ENCODE peak calls at places on chromosomes 6 and 20, in five cellular contexts. One of them, this sample, is unnamed.

GRCh38 chr20:30286157-30286556 is 971.3 kb upstream of the DEFB115 start:
- DNase-seq in mucosa of descending colon: no peak
- DNase-seq in epithelial cell of esophagus: no peak
- DNase-seq in lower leg skin: peak; percentile 77
- DNase-seq in AG09319: no peak
- DNase-seq in this sample: no peak

GRCh38 chr20:51509208-51509607 is 33.3 kb downstream of the NFATC2 start:
- DNase-seq in AG09319: no peak
- DNase-seq in epithelial cell of esophagus: no peak
- DNase-seq in mucosa of descending colon: no peak
- DNase-seq in lower leg skin: no peak
- DNase-seq in this sample: no peak

GRCh38 chr6:14055541-14055940 is 62.0 kb upstream of the CD83 start:
- DNase-seq in lower leg skin: no peak
- DNase-seq in mucosa of descending colon: no peak
- DNase-seq in AG09319: no peak
- DNase-seq in epithelial cell of esophagus: peak; percentile 90
- DNase-seq in this sample: no peak

GRCh38 chr6:29516108-29516507 is 28.4 kb upstream of the MAS1L start:
- DNase-seq in lower leg skin: peak; percentile 49
- DNase-seq in AG09319: no peak
- DNase-seq in mucosa of descending colon: no peak
- DNase-seq in epithelial cell of esophagus: peak; percentile 87
- DNase-seq in this sample: no peak

GRCh38 chr6:45727824-45728449 is 287.7 kb downstream of the CLIC5 start:
- DNase-seq in AG09319: no peak
- DNase-seq in epithelial cell of esophagus: no peak
- DNase-seq in mucosa of descending colon: no peak
- DNase-seq in lower leg skin: no peak
- DNase-seq in this sample: no peak

GRCh38 chr6:90195094-90195793 is 101.4 kb downstream of the BACH2 start:
- DNase-seq in epithelial cell of esophagus: no peak
- DNase-seq in lower leg skin: no peak
- DNase-seq in AG09319: no peak
- DNase-seq in mucosa of descending colon: no peak
- DNase-seq in this sample: no peak

GRCh38 chr20:50252715-50253500 is 62.3 kb downstream of the CEBPB start:
- DNase-seq in AG09319: no peak
- DNase-seq in lower leg skin: no peak
- DNase-seq in mucosa of descending colon: no peak
- DNase-seq in epithelial cell of esophagus: no peak
- DNase-seq in this sample: no peak

GRCh38 chr6:106884576-106884975 is 90.0 kb downstream of the CD24 start:
- DNase-seq in lower leg skin: no peak
- DNase-seq in epithelial cell of esophagus: no peak
- DNase-seq in mucosa of descending colon: no peak
- DNase-seq in AG09319: no peak
- DNase-seq in this sample: no peak

GRCh38 chr20:1987826-1988225 is 6.0 kb downstream of the PDYN start:
- DNase-seq in AG09319: no peak
- DNase-seq in epithelial cell of esophagus: no peak
- DNase-seq in lower leg skin: peak; percentile 15
- DNase-seq in mucosa of descending colon: no peak
- DNase-seq in this sample: no peak

GRCh38 chr6:112330071-112330876 is 16.9 kb upstream of the RFPL4B start:
- DNase-seq in epithelial cell of esophagus: peak; percentile 91
- DNase-seq in AG09319: no peak
- DNase-seq in mucosa of descending colon: no peak
- DNase-seq in lower leg skin: no peak
- DNase-seq in this sample: no peak

GRCh38 chr6:343226-343935 is 48.2 kb upstream of the IRF4 start:
- DNase-seq in lower leg skin: no peak
- DNase-seq in AG09319: no peak
- DNase-seq in mucosa of descending colon: no peak
- DNase-seq in epithelial cell of esophagus: no peak
- DNase-seq in this sample: no peak

GRCh38 chr20:38870733-38871559 is 55.3 kb upstream of the FAM83D start:
- DNase-seq in epithelial cell of esophagus: peak; percentile 92
- DNase-seq in mucosa of descending colon: peak; percentile 90
- DNase-seq in AG09319: no peak
- DNase-seq in lower leg skin: no peak
- DNase-seq in this sample: no peak

GRCh38 chr6:2524090-2524489 is 226.6 kb downstream of the MYLK4 start:
- DNase-seq in lower leg skin: no peak
- DNase-seq in AG09319: no peak
- DNase-seq in mucosa of descending colon: no peak
- DNase-seq in epithelial cell of esophagus: no peak
- DNase-seq in this sample: no peak
- TF ChIP-seq CTCF in lower leg skin: no peak
- TF ChIP-seq CTCF in AG09319: peak; percentile 5
- TF ChIP-seq CTCF in mucosa of descending colon: no peak
- TF ChIP-seq CTCF in epithelial cell of esophagus: peak; percentile 30
- TF ChIP-seq CTCF in this sample: no peak

DNA sequence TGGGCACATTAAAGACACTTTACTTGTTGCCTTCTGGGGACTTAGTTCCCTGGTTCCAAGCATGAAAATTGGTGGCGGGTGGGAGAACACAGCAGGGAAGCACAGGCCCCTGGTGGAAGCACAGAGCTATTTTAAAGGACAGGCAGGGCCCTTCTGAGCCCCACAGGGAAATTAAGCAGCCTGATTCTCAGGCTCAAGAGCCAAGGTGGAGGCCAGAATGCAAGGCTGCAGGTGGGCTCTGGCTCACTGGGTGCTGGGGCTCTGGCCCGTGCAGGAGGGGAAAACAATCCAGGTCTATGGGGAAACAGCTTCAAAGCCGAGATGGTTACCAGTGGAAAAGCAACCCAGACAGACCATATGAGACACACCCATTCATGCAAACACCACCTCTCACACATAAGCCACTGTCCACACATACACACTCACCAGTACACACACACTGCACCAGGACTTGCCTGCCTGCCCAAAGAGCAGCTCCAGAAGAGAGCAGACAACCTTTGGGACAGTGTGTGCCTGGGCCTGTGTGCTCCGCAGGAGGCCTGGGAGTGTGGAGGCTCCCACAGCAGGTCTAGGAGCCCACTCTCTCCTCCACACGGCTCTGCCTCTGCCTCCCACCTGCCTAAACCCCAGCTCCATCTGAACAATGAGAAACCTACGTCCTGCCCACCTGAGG is 30.6 kb downstream of the TFEB start:
- DNase-seq in AG09319: no peak
- DNase-seq in epithelial cell of esophagus: no peak
- DNase-seq in mucosa of descending colon: no peak
- DNase-seq in lower leg skin: no peak
- DNase-seq in this sample: no peak
- TF ChIP-seq CTCF in AG09319: no peak
- TF ChIP-seq CTCF in epithelial cell of esophagus: no peak
- TF ChIP-seq CTCF in mucosa of descending colon: no peak
- TF ChIP-seq CTCF in lower leg skin: no peak
- TF ChIP-seq CTCF in this sample: no peak

GRCh38 chr20:380763-381580 is 412 bp downstream of the TRIB3 start:
- DNase-seq in AG09319: peak; percentile 72
- DNase-seq in mucosa of descending colon: peak; percentile 77
- DNase-seq in lower leg skin: peak; percentile 92
- DNase-seq in epithelial cell of esophagus: peak; percentile 76
- DNase-seq in this sample: no peak
- TF ChIP-seq CTCF in AG09319: no peak
- TF ChIP-seq CTCF in mucosa of descending colon: no peak
- TF ChIP-seq CTCF in lower leg skin: no peak
- TF ChIP-seq CTCF in epithelial cell of esophagus: no peak
- TF ChIP-seq CTCF in this sample: no peak

GRCh38 chr20:40704828-40705227 is 15.8 kb upstream of the MAFB start:
- DNase-seq in mucosa of descending colon: no peak
- DNase-seq in lower leg skin: peak; percentile 34
- DNase-seq in AG09319: no peak
- DNase-seq in epithelial cell of esophagus: peak; percentile 13
- DNase-seq in this sample: no peak

GRCh38 chr20:40705413-40705812 is 16.4 kb upstream of the MAFB start:
- DNase-seq in mucosa of descending colon: no peak
- DNase-seq in epithelial cell of esophagus: no peak
- DNase-seq in AG09319: no peak
- DNase-seq in lower leg skin: peak; percentile 67
- DNase-seq in this sample: no peak

GRCh38 chr20:40703981-40704530 is 15.0 kb upstream of the MAFB start:
- DNase-seq in epithelial cell of esophagus: peak; percentile 29
- DNase-seq in AG09319: no peak
- DNase-seq in mucosa of descending colon: no peak
- DNase-seq in lower leg skin: peak; percentile 78
- DNase-seq in this sample: no peak

GRCh38 chr20:40698744-40699143 is 9.7 kb upstream of the MAFB start:
- DNase-seq in epithelial cell of esophagus: no peak
- DNase-seq in AG09319: no peak
- DNase-seq in lower leg skin: no peak
- DNase-seq in mucosa of descending colon: no peak
- DNase-seq in this sample: no peak

GRCh38 chr20:40702504-40702903 is 13.5 kb upstream of the MAFB start:
- DNase-seq in epithelial cell of esophagus: no peak
- DNase-seq in AG09319: no peak
- DNase-seq in lower leg skin: no peak
- DNase-seq in mucosa of descending colon: no peak
- DNase-seq in this sample: no peak
- TF ChIP-seq CTCF in epithelial cell of esophagus: no peak
- TF ChIP-seq CTCF in AG09319: no peak
- TF ChIP-seq CTCF in lower leg skin: no peak
- TF ChIP-seq CTCF in mucosa of descending colon: no peak
- TF ChIP-seq CTCF in this sample: no peak

DNA sequence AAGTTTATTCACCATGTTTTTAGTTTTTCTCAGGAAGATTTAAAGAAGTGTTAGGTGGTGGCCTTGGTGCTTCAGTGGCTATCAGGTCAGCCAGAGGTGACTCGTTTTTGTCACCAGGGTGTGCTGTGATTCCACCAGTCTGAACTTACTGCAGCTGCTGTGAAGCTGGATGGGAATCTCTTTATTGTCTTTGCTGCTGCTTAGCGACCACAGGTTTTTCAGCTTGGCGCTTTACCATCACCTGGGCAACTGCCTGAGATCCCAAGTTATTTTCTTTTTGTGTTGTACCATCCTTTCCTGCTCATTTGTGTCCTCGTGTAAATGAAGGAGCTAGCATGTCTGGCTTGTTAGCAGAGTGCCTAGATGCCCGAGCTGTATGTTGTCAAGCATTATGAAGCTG is 146.9 kb downstream of the MACROD2 start:
- DNase-seq in AG09319: peak; percentile 14
- DNase-seq in epithelial cell of esophagus: peak; percentile 71
- DNase-seq in lower leg skin: no peak
- DNase-seq in mucosa of descending colon: no peak
- DNase-seq in this sample: no peak
- TF ChIP-seq CTCF in AG09319: peak; percentile 63
- TF ChIP-seq CTCF in epithelial cell of esophagus: peak; percentile 83
- TF ChIP-seq CTCF in lower leg skin: no peak
- TF ChIP-seq CTCF in mucosa of descending colon: no peak
- TF ChIP-seq CTCF in this sample: peak; percentile 63

GRCh38 chr20:32761831-32762753 is at the start of gene DNMT3B:
- DNase-seq in lower leg skin: peak; percentile 93
- DNase-seq in epithelial cell of esophagus: peak; percentile 49
- DNase-seq in AG09319: no peak
- DNase-seq in mucosa of descending colon: peak; percentile 81
- DNase-seq in this sample: no peak
- TF ChIP-seq CTCF in lower leg skin: no peak
- TF ChIP-seq CTCF in epithelial cell of esophagus: no peak
- TF ChIP-seq CTCF in AG09319: no peak
- TF ChIP-seq CTCF in mucosa of descending colon: no peak
- TF ChIP-seq CTCF in this sample: peak; percentile 36

GRCh38 chr20:59804347-59804746 is 129.1 kb downstream of the SYCP2 start:
- DNase-seq in epithelial cell of esophagus: no peak
- DNase-seq in AG09319: no peak
- DNase-seq in lower leg skin: no peak
- DNase-seq in mucosa of descending colon: no peak
- DNase-seq in this sample: no peak
- TF ChIP-seq CTCF in epithelial cell of esophagus: no peak
- TF ChIP-seq CTCF in AG09319: no peak
- TF ChIP-seq CTCF in lower leg skin: no peak
- TF ChIP-seq CTCF in mucosa of descending colon: no peak
- TF ChIP-seq CTCF in this sample: no peak

GRCh38 chr6:165098165-165098564 is 211.2 kb downstream of the C6orf118 start:
- DNase-seq in lower leg skin: no peak
- DNase-seq in AG09319: no peak
- DNase-seq in mucosa of descending colon: no peak
- DNase-seq in epithelial cell of esophagus: peak; percentile 42
- DNase-seq in this sample: no peak
- TF ChIP-seq CTCF in lower leg skin: no peak
- TF ChIP-seq CTCF in AG09319: no peak
- TF ChIP-seq CTCF in mucosa of descending colon: no peak
- TF ChIP-seq CTCF in epithelial cell of esophagus: peak; percentile 37
- TF ChIP-seq CTCF in this sample: no peak

This sample was measured in right atrium auricular region.